ENCODE peak calls at places on chromosomes 7 and 10, in nine cellular contexts. X is esophagus squamous epithelium, K is prostate gland, U is IMR-90, L is K562, T is right lobe of liver, J is Peyer's patch, A is breast epithelium, W is adrenal gland. G is an unnamed sample.

GRCh38 chr7:178444-178843 is 13.9 kb upstream of the FAM20C start:
- DNase-seq in X (no peak), K (no peak), U (no peak), L (no peak), T (no peak), J (no peak), A (no peak), W (no peak), G (no peak)

GRCh38 chr7:132773527-132773956 is 197.3 kb upstream of the PLXNA4 start:
- DNase-seq in X (no peak), K (no peak), U (peak; percentile 54), L (no peak), T (no peak), J (no peak), A (no peak), W (no peak), G (no peak)

GRCh38 chr10:88169037-88169319 is 305.6 kb downstream of the PTEN start:
- DNase-seq in X (no peak), K (no peak), U (no peak), L (no peak), T (no peak), J (no peak), A (no peak), W (no peak), G (no peak)

GRCh38 chr7:99473315-99473596 is 566 bp downstream of the ZNF789 start:
- DNase-seq in X (no peak), K (peak; percentile 41), U (peak; percentile 82), L (no peak), T (no peak), J (no peak), A (no peak), W (peak; percentile 50), G (peak; percentile 53)

GRCh38 chr7:75038508-75038907 is 35.1 kb downstream of the RCC1L start:
- DNase-seq in X (no peak), K (no peak), U (no peak), L (no peak), T (no peak), J (no peak), A (no peak), W (no peak), G (no peak)

GRCh38 chr10:43803816-43804215 is 155.1 kb upstream of the ZNF32 start:
- DNase-seq in X (no peak), K (no peak), U (no peak), L (no peak), T (no peak), J (no peak), A (no peak), W (no peak), G (no peak)

GRCh38 chr7:410395-410910 is 109.2 kb downstream of the PDGFA start:
- DNase-seq in X (no peak), K (no peak), U (no peak), L (no peak), T (peak; percentile 10), J (no peak), A (peak; percentile 35), W (no peak), G (no peak)

GRCh38 chr7:40656349-40656748 is 521.5 kb downstream of the SUGCT start:
- DNase-seq in X (no peak), K (no peak), U (no peak), L (no peak), T (no peak), J (no peak), A (no peak), W (no peak), G (no peak)

GRCh38 chr10:44203535-44203934 is 181.4 kb downstream of the CXCL12 start:
- DNase-seq in X (no peak), K (no peak), U (no peak), L (no peak), T (no peak), J (no peak), A (no peak), W (no peak), G (no peak)

GRCh38 chr7:24982917-24983316 is 2.9 kb upstream of the OSBPL3 start:
- DNase-seq in X (no peak), K (no peak), U (no peak), L (no peak), T (no peak), J (no peak), A (no peak), W (no peak), G (no peak)

GRCh38 chr7:131188367-131189339 is 139.0 kb upstream of the MKLN1 start:
- DNase-seq in X (no peak), K (no peak), U (peak; percentile 98), L (peak; percentile 60), T (no peak), J (no peak), A (no peak), W (peak; percentile 53), G (no peak)

GRCh38 chr10:130221456-130222375 is 85.5 kb downstream of the GLRX3 start:
- DNase-seq in X (no peak), K (no peak), U (no peak), L (no peak), T (no peak), J (no peak), A (no peak), W (no peak), G (no peak)

GRCh38 chr7:83427929-83428328 is 221.0 kb downstream of the SEMA3E start:
- DNase-seq in X (no peak), K (no peak), U (no peak), L (no peak), T (no peak), J (no peak), A (no peak), W (no peak), G (no peak)

GRCh38 chr10:129323311-129323710 is 143.7 kb upstream of the MGMT start:
- DNase-seq in X (no peak), K (no peak), U (no peak), L (no peak), T (no peak), J (no peak), A (no peak), W (no peak), G (no peak)

GRCh38 chr10:11678074-11678793 is 63.9 kb upstream of the ECHDC3 start:
- DNase-seq in X (no peak), K (no peak), U (no peak), L (no peak), T (no peak), J (peak; percentile 81), A (no peak), W (peak; percentile 23), G (no peak)
- TF ChIP-seq CTCF in X (no peak), K (no peak), U (no peak), L (no peak), T (no peak), J (no peak), A (no peak), W (no peak), G (no peak)

GRCh38 chr10:77975086-77975666 is 48.6 kb upstream of the DLG5 start:
- DNase-seq in X (no peak), K (no peak), U (no peak), L (no peak), T (peak; percentile 31), J (no peak), A (no peak), W (no peak), G (no peak)

GRCh38 chr10:77979221-77979620 is 50.1 kb downstream of the POLR3A start:
- DNase-seq in X (no peak), K (no peak), U (no peak), L (no peak), T (no peak), J (no peak), A (no peak), W (no peak), G (no peak)

GRCh38 chr10:77981281-77981680 is 48.0 kb downstream of the POLR3A start:
- DNase-seq in X (no peak), K (no peak), U (no peak), L (no peak), T (no peak), J (no peak), A (no peak), W (no peak), G (no peak)

GRCh38 chr10:77977016-77977415 is 50.5 kb upstream of the DLG5 start:
- DNase-seq in X (no peak), K (no peak), U (no peak), L (no peak), T (no peak), J (no peak), A (no peak), W (no peak), G (no peak)

DNA sequence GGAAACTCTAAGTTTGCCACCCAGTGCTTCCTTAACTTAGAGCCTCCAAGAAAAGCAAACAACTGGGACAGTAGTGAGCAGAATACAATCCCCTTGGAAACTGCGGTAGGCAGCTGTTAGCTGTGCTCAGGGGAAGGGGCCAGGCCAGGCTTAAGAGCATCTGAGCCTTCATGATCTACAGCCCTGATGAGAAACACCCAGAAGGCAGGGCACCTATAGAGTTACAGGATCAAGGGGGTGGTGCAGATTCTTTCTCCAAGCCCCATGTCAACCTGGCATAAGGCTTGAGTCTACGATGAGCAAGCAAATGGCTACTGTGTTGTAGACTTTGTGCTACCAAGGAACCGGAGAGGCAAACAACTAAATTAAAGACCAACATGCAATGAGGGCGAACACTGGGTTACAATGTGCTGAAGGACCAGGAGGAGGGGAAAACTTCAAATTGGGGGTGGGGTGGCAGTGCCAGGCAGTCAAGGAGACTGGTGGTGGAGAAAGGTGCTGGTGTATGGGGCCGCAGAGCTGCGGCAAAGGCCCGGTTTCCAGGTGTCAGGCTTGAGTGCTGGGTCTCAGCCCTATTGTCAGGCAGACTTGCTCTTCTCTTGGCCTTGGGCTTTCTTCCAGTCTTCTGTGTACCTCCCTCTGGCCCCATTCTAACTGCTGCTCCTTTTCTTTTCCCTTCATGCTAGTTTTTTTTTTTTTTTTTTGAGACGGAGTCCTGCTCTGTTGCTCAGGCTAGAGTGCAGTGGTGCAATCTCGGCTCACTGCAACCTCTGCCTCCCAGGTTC is 51.1 kb downstream of the POLR3A start:
- DNase-seq in X (no peak), K (no peak), U (no peak), L (no peak), T (no peak), J (no peak), A (no peak), W (peak; percentile 73), G (peak; percentile 56)
- H3K36me3 ChIP-seq in X (peaks cover 81% of the 10 kb centered on the region), K (peaks cover 21% of the 10 kb centered on the region), U (peaks cover 55% of the 10 kb centered on the region), L (peaks cover 83% of the 10 kb centered on the region), T (peaks cover 14% of the 10 kb centered on the region), J (no peaks in the 10 kb centered on the region), A (no peaks in the 10 kb centered on the region), W (no peaks in the 10 kb centered on the region), G (no peaks in the 10 kb centered on the region)

GRCh38 chr7:96204601-96205000 is 117.3 kb downstream of the SLC25A13 start:
- DNase-seq in X (no peak), K (no peak), U (no peak), L (no peak), T (no peak), J (no peak), A (no peak), W (no peak), G (no peak)
- TF ChIP-seq POLR2A in X (no peak), K (no peak), U (no peak), L (no peak), T (no peak), J (no peak), A (no peak), W (no peak), G (no peak)

GRCh38 chr10:98745645-98746044 is 298.9 kb upstream of the HPS1 start:
- DNase-seq in X (no peak), K (no peak), U (no peak), L (no peak), T (no peak), J (no peak), A (no peak), W (no peak), G (no peak)

DNA sequence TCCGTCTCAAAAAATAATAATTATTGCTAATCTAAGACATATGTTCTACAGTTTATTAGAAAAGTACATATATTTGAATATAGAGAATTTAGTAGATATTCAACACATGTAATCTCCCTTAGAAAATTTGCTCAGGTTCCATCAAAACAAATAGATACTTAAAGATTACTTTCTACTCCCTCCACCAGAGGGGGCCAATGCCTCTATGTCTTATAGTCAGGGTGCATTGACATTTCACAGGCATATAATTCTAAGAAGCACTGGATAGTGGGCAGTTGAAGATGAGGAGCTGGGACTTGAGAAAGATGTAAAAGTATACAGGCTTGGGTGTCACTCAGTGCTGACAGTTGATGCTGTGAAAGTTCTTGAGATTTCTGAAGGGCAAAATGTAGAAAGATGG is 301.6 kb upstream of the HPS1 start:
- DNase-seq in X (no peak), K (peak; percentile 8), U (peak; percentile 38), L (peak; percentile 29), T (no peak), J (no peak), A (no peak), W (no peak), G (peak; percentile 17)
- TF ChIP-seq CTCF in X (peak; percentile 26), K (no peak), U (peak; percentile 42), L (peak; percentile 41), T (peak; percentile 27), J (peak; percentile 16), A (no peak), W (no peak), G (no peak)

G was measured in testis.